ENCODE peak calls at places on chromosomes 12 and 14, in four cellular contexts. C is IMR-90, X is H9, U is neuronal stem cell. A is an unnamed sample.

GRCh38 chr14:54211562-54212308 is 185.1 kb upstream of the CDKN3 start:
- DNase-seq in U (no peak), X (no peak), C (peak; percentile 79), A (peak; percentile 81)

GRCh38 chr12:108375986-108376663 is 37.0 kb upstream of the CMKLR1 start:
- DNase-seq in X (no peak), U (no peak), C (no peak), A (no peak)

GRCh38 chr12:96236221-96236822 is 42.1 kb downstream of the ELK3 start:
- DNase-seq in C (peak; percentile 51), X (no peak), U (no peak), A (no peak)

GRCh38 chr12:6613015-6613775 is 6.0 kb upstream of the CHD4 start:
- DNase-seq in U (peak; percentile 77), C (peak; percentile 72), X (peak; percentile 62), A (peak; percentile 72)

GRCh38 chr12:116528498-116528897 is 30.7 kb upstream of the MAP1LC3B2 start:
- DNase-seq in C (no peak), X (no peak), U (no peak), A (peak; percentile 40)

GRCh38 chr12:108801736-108802665 is 55.4 kb downstream of the SSH1 start:
- DNase-seq in C (peak; percentile 83), U (peak; percentile 91), X (peak; percentile 96), A (peak; percentile 92)

GRCh38 chr14:56036353-56036752 is 81.9 kb upstream of the PELI2 start:
- DNase-seq in C (no peak), X (peak; percentile 34), U (no peak), A (no peak)

GRCh38 chr14:97603201-97603600 is 806.0 kb downstream of the VRK1 start:
- DNase-seq in U (no peak), X (no peak), C (no peak), A (no peak)

GRCh38 chr14:83425138-83425537 is 1891.5 kb upstream of the SEL1L start:
- DNase-seq in C (peak; percentile 42), X (no peak), U (no peak), A (no peak)

GRCh38 chr12:26058818-26059217 is 66.0 kb downstream of the BHLHE41 start:
- DNase-seq in X (no peak), U (no peak), C (no peak), A (no peak)

GRCh38 chr12:116630762-116631161 is 71.6 kb downstream of the MAP1LC3B2 start:
- DNase-seq in U (no peak), X (no peak), C (no peak), A (no peak)

GRCh38 chr12:30753233-30753632 is 1.5 kb downstream of the CAPRIN2 start:
- DNase-seq in U (peak; percentile 8), C (peak; percentile 39), X (peak; percentile 59), A (peak; percentile 75)

GRCh38 chr12:5511644-5512584 is 80.0 kb downstream of the NTF3 start:
- DNase-seq in X (peak; percentile 61), U (no peak), C (peak; percentile 44), A (no peak)

GRCh38 chr12:39235990-39236767 is 206.7 kb downstream of the KIF21A start:
- DNase-seq in U (no peak), C (no peak), X (no peak), A (peak; percentile 91)

GRCh38 chr12:16796168-16796567 is 190.2 kb upstream of the LMO3 start:
- DNase-seq in X (no peak), C (no peak), U (no peak), A (no peak)

GRCh38 chr12:119157528-119157927 is 21.2 kb upstream of the HSPB8 start:
- DNase-seq in X (no peak), C (no peak), U (no peak), A (no peak)

GRCh38 chr14:97033556-97034081 is 236.4 kb downstream of the VRK1 start:
- DNase-seq in C (no peak), X (peak; percentile 52), U (no peak), A (no peak)

GRCh38 chr14:67391266-67391665 is 20.7 kb downstream of the PLEK2 start:
- DNase-seq in C (no peak), X (no peak), U (no peak), A (no peak)

GRCh38 chr12:22924391-22924790 is 299.4 kb downstream of the ETNK1 start:
- DNase-seq in C (no peak), U (no peak), X (no peak), A (no peak)

GRCh38 chr12:116697305-116698130 is 40.4 kb downstream of the SPRING1 start:
- DNase-seq in X (peak; percentile 82), C (no peak), U (no peak), A (no peak)

GRCh38 chr12:12899530-12900380 is 8.4 kb downstream of the GPRC5A start:
- DNase-seq in C (peak; percentile 98), U (no peak), X (no peak), A (peak; percentile 97)

GRCh38 chr12:57047981-57048380 is 1.9 kb downstream of the MYO1A start:
- DNase-seq in U (no peak), X (no peak), C (peak; percentile 43), A (no peak)

GRCh38 chr12:25557830-25558436 is 4.8 kb upstream of the LMNTD1 start:
- DNase-seq in C (peak; percentile 43), U (peak; percentile 14), X (no peak), A (peak; percentile 37)

GRCh38 chr14:90545431-90545830 is 148.6 kb downstream of the CALM1 start:
- DNase-seq in X (no peak), C (no peak), U (no peak), A (no peak)

GRCh38 chr12:52791271-52792184 is 4.4 kb downstream of the KRT3 start:
- DNase-seq in X (no peak), C (no peak), U (no peak), A (no peak)

GRCh38 chr12:52788876-52789636 is 6.9 kb downstream of the KRT3 start:
- DNase-seq in U (no peak), C (no peak), X (no peak), A (no peak)

GRCh38 chr12:52792185-52793029 is 3.5 kb downstream of the KRT3 start:
- DNase-seq in X (no peak), C (no peak), U (no peak), A (no peak)

GRCh38 chr12:52789637-52790426 is 6.1 kb downstream of the KRT3 start:
- DNase-seq in U (no peak), C (no peak), X (peak; percentile 67), A (no peak)

GRCh38 chr12:52790427-52791270 is 5.3 kb downstream of the KRT3 start:
- DNase-seq in X (no peak), U (no peak), C (no peak), A (no peak)
- H2AK5ac ChIP-seq in X (no peak overlapping the region), U (no peak overlapping the region), C (no peak overlapping the region), A (no peak overlapping the region)

GRCh38 chr12:124681779-124682391 is 114.5 kb upstream of the NCOR2 start:
- DNase-seq in X (no peak), C (peak; percentile 95), U (no peak), A (peak; percentile 88)
- H2AK5ac ChIP-seq in X (no peak overlapping the region), C (peak overlapping the region; percentile 91), U (peak overlapping the region; percentile 46), A (peak overlapping the region; percentile 77)

DNA sequence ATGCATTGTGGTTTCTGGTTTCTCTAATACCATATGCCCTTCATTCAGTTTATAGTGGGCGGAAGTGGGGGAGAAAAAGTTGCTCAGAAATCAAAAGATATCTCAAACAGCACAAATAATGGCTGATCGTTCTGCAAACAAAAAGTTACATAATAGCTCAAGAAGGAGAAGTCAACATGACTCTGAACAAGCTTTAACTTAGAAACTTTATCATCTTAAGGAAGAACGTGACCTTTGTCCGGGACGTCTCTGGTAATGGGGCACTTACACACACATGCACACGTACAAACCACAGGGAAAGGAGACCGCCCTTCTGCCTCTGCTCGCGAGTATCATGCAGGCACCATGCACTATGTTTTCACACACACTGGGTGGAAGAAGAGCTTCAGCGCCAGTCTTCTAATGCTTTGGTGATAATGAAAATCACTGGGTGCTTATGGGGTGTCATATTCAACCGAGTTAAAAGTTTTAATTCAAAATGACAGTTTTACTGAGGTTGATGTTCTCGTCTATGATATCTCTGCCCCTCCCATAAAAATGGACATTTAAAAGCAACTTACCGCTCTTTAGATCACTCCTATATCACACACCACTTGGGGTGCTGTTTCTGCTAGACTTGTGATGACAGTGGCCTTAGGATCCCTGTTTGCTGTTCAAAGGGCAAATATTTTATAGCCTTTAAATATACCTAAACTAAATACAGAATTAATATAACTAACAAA is 4.7 kb downstream of the FOS start:
- DNase-seq in U (no peak), C (peak; percentile 77), X (no peak), A (peak; percentile 99)
- H2AK5ac ChIP-seq in U (no peak overlapping the region), C (no peak overlapping the region), X (no peak overlapping the region), A (no peak overlapping the region)

GRCh38 chr12:126895946-126896520 is 1370.9 kb upstream of the TMEM132C start:
- DNase-seq in U (no peak), C (no peak), X (no peak), A (no peak)

GRCh38 chr12:126898562-126898961 is 1368.4 kb upstream of the TMEM132C start:
- DNase-seq in U (no peak), X (no peak), C (no peak), A (no peak)

GRCh38 chr12:126899926-126900792 is 1366.8 kb upstream of the TMEM132C start:
- DNase-seq in U (no peak), C (no peak), X (peak; percentile 35), A (no peak)

GRCh38 chr12:126891789-126892188 is 1375.2 kb upstream of the TMEM132C start:
- DNase-seq in X (peak; percentile 61), C (no peak), U (no peak), A (no peak)

DNA sequence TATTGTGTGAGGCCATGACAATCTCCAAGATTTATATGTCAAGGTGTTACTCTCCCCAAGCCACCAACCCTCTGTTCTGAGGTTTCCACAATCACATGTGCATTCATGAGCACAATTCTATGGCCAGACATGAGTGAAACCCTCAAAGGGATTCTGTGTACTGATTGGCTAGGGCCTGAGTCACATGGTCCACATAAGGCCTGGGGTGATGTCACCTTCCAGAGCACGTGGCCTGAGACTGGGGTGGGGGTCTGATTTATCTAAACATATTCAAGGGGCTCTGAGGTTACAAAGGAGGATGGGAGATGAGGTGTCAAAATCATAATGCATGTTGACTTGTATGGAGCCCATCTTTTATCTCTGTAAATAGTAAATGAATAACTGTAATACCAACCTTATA is 1369.9 kb upstream of the TMEM132C start:
- DNase-seq in U (no peak), C (no peak), X (no peak), A (no peak)
- H2AK5ac ChIP-seq in U (no peak overlapping the region), C (no peak overlapping the region), X (no peak overlapping the region), A (no peak overlapping the region)

DNA sequence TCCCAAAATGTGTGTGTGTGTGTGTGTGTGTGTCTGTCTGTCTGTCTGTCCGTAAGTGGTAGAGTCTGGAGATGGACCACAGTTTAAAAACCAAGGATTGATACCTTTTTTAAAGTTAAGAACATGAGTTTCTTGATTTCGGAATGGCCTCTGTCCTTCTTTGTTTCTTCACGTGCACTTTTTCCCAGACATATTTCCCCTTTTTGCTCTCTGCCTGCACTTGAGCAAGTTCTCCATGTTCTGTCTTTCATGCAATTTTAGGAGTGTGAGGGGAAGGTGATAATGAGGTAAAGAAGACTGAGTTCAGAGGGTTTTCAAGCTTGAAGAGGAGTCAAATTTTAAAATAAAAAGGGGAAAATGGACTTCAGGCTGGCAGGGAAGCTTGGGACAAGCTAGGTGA is 12.7 kb downstream of the OLR1 start:
- DNase-seq in C (no peak), U (no peak), X (no peak), A (no peak)
- H2AK5ac ChIP-seq in C (no peak overlapping the region), U (no peak overlapping the region), X (no peak overlapping the region), A (no peak overlapping the region)

GRCh38 chr14:61532818-61533217 is 162.5 kb upstream of the HIF1A start:
- DNase-seq in U (no peak), C (no peak), X (no peak), A (no peak)
- H2AK5ac ChIP-seq in U (no peak overlapping the region), C (peak overlapping the region; percentile 65), X (no peak overlapping the region), A (peak overlapping the region; percentile 94)

GRCh38 chr14:101478796-101479410 is 82.4 kb upstream of the DIO3 start:
- DNase-seq in C (no peak), X (peak; percentile 20), U (no peak), A (no peak)
- H2AK5ac ChIP-seq in C (no peak overlapping the region), X (no peak overlapping the region), U (peak overlapping the region; percentile 81), A (no peak overlapping the region)